ENCODE peak calls at places on chromosomes 4 and X, in ten cellular contexts. One of them, this sample, is unnamed.

GRCh38 chr4:2363056-2363719 is 55.3 kb downstream of the ZFYVE28 start:
- DNase-seq in KBM-7: peak; percentile 5
- DNase-seq in right atrium auricular region: no peak
- DNase-seq in stimulated activated CD4-positive, alpha-beta T cell treated with anti-CD3 and anti-CD28 coated beads, Interleukin-15, amount 100 ng/mL, for 1 hour: no peak
- DNase-seq in HS-27A: no peak
- DNase-seq in fibroblast of lung: no peak
- DNase-seq in activated CD4-positive, alpha-beta T cell treated with anti-CD3 and anti-CD28 coated beads, Interleukin-2, amount 50 U/mL, for 1 hour: no peak
- DNase-seq in CD8-positive, alpha-beta memory T cell: no peak
- DNase-seq in NCI-H1092 treated with DMSO at 0.1 percent for 48 hours: no peak
- DNase-seq in left ventricle myocardium inferior: no peak
- DNase-seq in this sample: no peak

GRCh38 chr4:105520819-105521790 is 31.3 kb upstream of the ARHGEF38 start:
- DNase-seq in NCI-H1092 treated with DMSO at 0.1 percent for 48 hours: peak; percentile 58
- DNase-seq in CD8-positive, alpha-beta memory T cell: no peak
- DNase-seq in activated CD4-positive, alpha-beta T cell treated with anti-CD3 and anti-CD28 coated beads, Interleukin-2, amount 50 U/mL, for 1 hour: no peak
- DNase-seq in HS-27A: peak; percentile 12
- DNase-seq in KBM-7: peak; percentile 72
- DNase-seq in right atrium auricular region: no peak
- DNase-seq in fibroblast of lung: peak; percentile 42
- DNase-seq in left ventricle myocardium inferior: no peak
- DNase-seq in stimulated activated CD4-positive, alpha-beta T cell treated with anti-CD3 and anti-CD28 coated beads, Interleukin-15, amount 100 ng/mL, for 1 hour: no peak
- DNase-seq in this sample: no peak

GRCh38 chr4:16772366-16772850 is 126.0 kb downstream of the LDB2 start:
- DNase-seq in left ventricle myocardium inferior: no peak
- DNase-seq in fibroblast of lung: peak; percentile 54
- DNase-seq in KBM-7: no peak
- DNase-seq in HS-27A: no peak
- DNase-seq in CD8-positive, alpha-beta memory T cell: no peak
- DNase-seq in stimulated activated CD4-positive, alpha-beta T cell treated with anti-CD3 and anti-CD28 coated beads, Interleukin-15, amount 100 ng/mL, for 1 hour: no peak
- DNase-seq in activated CD4-positive, alpha-beta T cell treated with anti-CD3 and anti-CD28 coated beads, Interleukin-2, amount 50 U/mL, for 1 hour: no peak
- DNase-seq in right atrium auricular region: no peak
- DNase-seq in NCI-H1092 treated with DMSO at 0.1 percent for 48 hours: no peak
- DNase-seq in this sample: no peak

GRCh38 chr4:82784615-82785247 is 13.9 kb downstream of the SCD5 start:
- DNase-seq in NCI-H1092 treated with DMSO at 0.1 percent for 48 hours: no peak
- DNase-seq in activated CD4-positive, alpha-beta T cell treated with anti-CD3 and anti-CD28 coated beads, Interleukin-2, amount 50 U/mL, for 1 hour: no peak
- DNase-seq in HS-27A: no peak
- DNase-seq in KBM-7: no peak
- DNase-seq in right atrium auricular region: peak; percentile 42
- DNase-seq in fibroblast of lung: peak; percentile 68
- DNase-seq in left ventricle myocardium inferior: no peak
- DNase-seq in CD8-positive, alpha-beta memory T cell: no peak
- DNase-seq in stimulated activated CD4-positive, alpha-beta T cell treated with anti-CD3 and anti-CD28 coated beads, Interleukin-15, amount 100 ng/mL, for 1 hour: no peak
- DNase-seq in this sample: no peak

GRCh38 chr4:26144526-26145167 is 176.2 kb upstream of the RBPJ start:
- DNase-seq in KBM-7: no peak
- DNase-seq in left ventricle myocardium inferior: no peak
- DNase-seq in fibroblast of lung: peak; percentile 63
- DNase-seq in NCI-H1092 treated with DMSO at 0.1 percent for 48 hours: no peak
- DNase-seq in activated CD4-positive, alpha-beta T cell treated with anti-CD3 and anti-CD28 coated beads, Interleukin-2, amount 50 U/mL, for 1 hour: no peak
- DNase-seq in CD8-positive, alpha-beta memory T cell: no peak
- DNase-seq in right atrium auricular region: no peak
- DNase-seq in HS-27A: peak; percentile 42
- DNase-seq in stimulated activated CD4-positive, alpha-beta T cell treated with anti-CD3 and anti-CD28 coated beads, Interleukin-15, amount 100 ng/mL, for 1 hour: no peak
- DNase-seq in this sample: no peak

GRCh38 chrX:153206425-153207046 is 27.5 kb downstream of the MAGEA1 start:
- DNase-seq in stimulated activated CD4-positive, alpha-beta T cell treated with anti-CD3 and anti-CD28 coated beads, Interleukin-15, amount 100 ng/mL, for 1 hour: no peak
- DNase-seq in left ventricle myocardium inferior: no peak
- DNase-seq in right atrium auricular region: no peak
- DNase-seq in CD8-positive, alpha-beta memory T cell: no peak
- DNase-seq in HS-27A: no peak
- DNase-seq in fibroblast of lung: no peak
- DNase-seq in KBM-7: no peak
- DNase-seq in NCI-H1092 treated with DMSO at 0.1 percent for 48 hours: no peak
- DNase-seq in activated CD4-positive, alpha-beta T cell treated with anti-CD3 and anti-CD28 coated beads, Interleukin-2, amount 50 U/mL, for 1 hour: no peak
- DNase-seq in this sample: no peak

GRCh38 chr4:116500225-116500624 is 585.2 kb downstream of the TRAM1L1 start:
- DNase-seq in left ventricle myocardium inferior: no peak
- DNase-seq in CD8-positive, alpha-beta memory T cell: no peak
- DNase-seq in right atrium auricular region: no peak
- DNase-seq in stimulated activated CD4-positive, alpha-beta T cell treated with anti-CD3 and anti-CD28 coated beads, Interleukin-15, amount 100 ng/mL, for 1 hour: no peak
- DNase-seq in NCI-H1092 treated with DMSO at 0.1 percent for 48 hours: no peak
- DNase-seq in activated CD4-positive, alpha-beta T cell treated with anti-CD3 and anti-CD28 coated beads, Interleukin-2, amount 50 U/mL, for 1 hour: no peak
- DNase-seq in KBM-7: no peak
- DNase-seq in HS-27A: no peak
- DNase-seq in fibroblast of lung: no peak
- DNase-seq in this sample: no peak

GRCh38 chrX:46620505-46620904 is 46.9 kb downstream of the CHST7 start:
- DNase-seq in fibroblast of lung: no peak
- DNase-seq in CD8-positive, alpha-beta memory T cell: no peak
- DNase-seq in stimulated activated CD4-positive, alpha-beta T cell treated with anti-CD3 and anti-CD28 coated beads, Interleukin-15, amount 100 ng/mL, for 1 hour: no peak
- DNase-seq in HS-27A: no peak
- DNase-seq in right atrium auricular region: no peak
- DNase-seq in left ventricle myocardium inferior: no peak
- DNase-seq in NCI-H1092 treated with DMSO at 0.1 percent for 48 hours: no peak
- DNase-seq in KBM-7: peak; percentile 56
- DNase-seq in activated CD4-positive, alpha-beta T cell treated with anti-CD3 and anti-CD28 coated beads, Interleukin-2, amount 50 U/mL, for 1 hour: no peak
- DNase-seq in this sample: no peak

GRCh38 chrX:109199726-109200125 is 282.2 kb downstream of the GUCY2F start:
- DNase-seq in CD8-positive, alpha-beta memory T cell: no peak
- DNase-seq in HS-27A: no peak
- DNase-seq in activated CD4-positive, alpha-beta T cell treated with anti-CD3 and anti-CD28 coated beads, Interleukin-2, amount 50 U/mL, for 1 hour: no peak
- DNase-seq in fibroblast of lung: peak; percentile 25
- DNase-seq in NCI-H1092 treated with DMSO at 0.1 percent for 48 hours: no peak
- DNase-seq in left ventricle myocardium inferior: no peak
- DNase-seq in right atrium auricular region: no peak
- DNase-seq in stimulated activated CD4-positive, alpha-beta T cell treated with anti-CD3 and anti-CD28 coated beads, Interleukin-15, amount 100 ng/mL, for 1 hour: no peak
- DNase-seq in KBM-7: no peak
- DNase-seq in this sample: no peak

GRCh38 chr4:174383783-174384182 is 100.1 kb downstream of the CEP44 start:
- DNase-seq in stimulated activated CD4-positive, alpha-beta T cell treated with anti-CD3 and anti-CD28 coated beads, Interleukin-15, amount 100 ng/mL, for 1 hour: no peak
- DNase-seq in right atrium auricular region: no peak
- DNase-seq in KBM-7: no peak
- DNase-seq in fibroblast of lung: no peak
- DNase-seq in HS-27A: no peak
- DNase-seq in activated CD4-positive, alpha-beta T cell treated with anti-CD3 and anti-CD28 coated beads, Interleukin-2, amount 50 U/mL, for 1 hour: no peak
- DNase-seq in NCI-H1092 treated with DMSO at 0.1 percent for 48 hours: no peak
- DNase-seq in left ventricle myocardium inferior: no peak
- DNase-seq in CD8-positive, alpha-beta memory T cell: no peak
- DNase-seq in this sample: no peak

GRCh38 chr4:26936284-26937065 is 75.8 kb downstream of the STIM2 start:
- DNase-seq in right atrium auricular region: no peak
- DNase-seq in HS-27A: no peak
- DNase-seq in left ventricle myocardium inferior: no peak
- DNase-seq in activated CD4-positive, alpha-beta T cell treated with anti-CD3 and anti-CD28 coated beads, Interleukin-2, amount 50 U/mL, for 1 hour: no peak
- DNase-seq in CD8-positive, alpha-beta memory T cell: no peak
- DNase-seq in NCI-H1092 treated with DMSO at 0.1 percent for 48 hours: no peak
- DNase-seq in KBM-7: peak; percentile 11
- DNase-seq in fibroblast of lung: peak; percentile 56
- DNase-seq in stimulated activated CD4-positive, alpha-beta T cell treated with anti-CD3 and anti-CD28 coated beads, Interleukin-15, amount 100 ng/mL, for 1 hour: no peak
- DNase-seq in this sample: peak; percentile 9

GRCh38 chr4:38531126-38531737 is 132.8 kb upstream of the KLF3 start:
- DNase-seq in activated CD4-positive, alpha-beta T cell treated with anti-CD3 and anti-CD28 coated beads, Interleukin-2, amount 50 U/mL, for 1 hour: no peak
- DNase-seq in stimulated activated CD4-positive, alpha-beta T cell treated with anti-CD3 and anti-CD28 coated beads, Interleukin-15, amount 100 ng/mL, for 1 hour: no peak
- DNase-seq in right atrium auricular region: no peak
- DNase-seq in NCI-H1092 treated with DMSO at 0.1 percent for 48 hours: peak; percentile 18
- DNase-seq in HS-27A: no peak
- DNase-seq in fibroblast of lung: peak; percentile 22
- DNase-seq in left ventricle myocardium inferior: no peak
- DNase-seq in KBM-7: no peak
- DNase-seq in CD8-positive, alpha-beta memory T cell: no peak
- DNase-seq in this sample: no peak

GRCh38 chr4:1006856-1007255 is 4.6 kb upstream of the FGFRL1 start:
- DNase-seq in NCI-H1092 treated with DMSO at 0.1 percent for 48 hours: no peak
- DNase-seq in KBM-7: no peak
- DNase-seq in activated CD4-positive, alpha-beta T cell treated with anti-CD3 and anti-CD28 coated beads, Interleukin-2, amount 50 U/mL, for 1 hour: no peak
- DNase-seq in CD8-positive, alpha-beta memory T cell: no peak
- DNase-seq in stimulated activated CD4-positive, alpha-beta T cell treated with anti-CD3 and anti-CD28 coated beads, Interleukin-15, amount 100 ng/mL, for 1 hour: no peak
- DNase-seq in left ventricle myocardium inferior: no peak
- DNase-seq in fibroblast of lung: no peak
- DNase-seq in HS-27A: no peak
- DNase-seq in right atrium auricular region: no peak
- DNase-seq in this sample: no peak

GRCh38 chrX:50988649-50989048 is 78.1 kb downstream of the BMP15 start:
- DNase-seq in KBM-7: peak; percentile 44
- DNase-seq in right atrium auricular region: no peak
- DNase-seq in NCI-H1092 treated with DMSO at 0.1 percent for 48 hours: peak; percentile 4
- DNase-seq in left ventricle myocardium inferior: no peak
- DNase-seq in fibroblast of lung: peak; percentile 10
- DNase-seq in activated CD4-positive, alpha-beta T cell treated with anti-CD3 and anti-CD28 coated beads, Interleukin-2, amount 50 U/mL, for 1 hour: no peak
- DNase-seq in CD8-positive, alpha-beta memory T cell: no peak
- DNase-seq in stimulated activated CD4-positive, alpha-beta T cell treated with anti-CD3 and anti-CD28 coated beads, Interleukin-15, amount 100 ng/mL, for 1 hour: no peak
- DNase-seq in HS-27A: no peak
- DNase-seq in this sample: no peak

GRCh38 chr4:2243682-2244380 is 1.9 kb upstream of the HAUS3 start:
- DNase-seq in CD8-positive, alpha-beta memory T cell: no peak
- DNase-seq in HS-27A: no peak
- DNase-seq in left ventricle myocardium inferior: peak; percentile 50
- DNase-seq in fibroblast of lung: peak; percentile 29
- DNase-seq in activated CD4-positive, alpha-beta T cell treated with anti-CD3 and anti-CD28 coated beads, Interleukin-2, amount 50 U/mL, for 1 hour: no peak
- DNase-seq in right atrium auricular region: peak; percentile 61
- DNase-seq in NCI-H1092 treated with DMSO at 0.1 percent for 48 hours: peak; percentile 61
- DNase-seq in stimulated activated CD4-positive, alpha-beta T cell treated with anti-CD3 and anti-CD28 coated beads, Interleukin-15, amount 100 ng/mL, for 1 hour: no peak
- DNase-seq in KBM-7: peak; percentile 80
- DNase-seq in this sample: no peak

GRCh38 chrX:49977319-49978090 is 55.1 kb downstream of the CLCN5 start:
- DNase-seq in fibroblast of lung: no peak
- DNase-seq in left ventricle myocardium inferior: no peak
- DNase-seq in stimulated activated CD4-positive, alpha-beta T cell treated with anti-CD3 and anti-CD28 coated beads, Interleukin-15, amount 100 ng/mL, for 1 hour: no peak
- DNase-seq in CD8-positive, alpha-beta memory T cell: no peak
- DNase-seq in NCI-H1092 treated with DMSO at 0.1 percent for 48 hours: peak; percentile 72
- DNase-seq in HS-27A: no peak
- DNase-seq in activated CD4-positive, alpha-beta T cell treated with anti-CD3 and anti-CD28 coated beads, Interleukin-2, amount 50 U/mL, for 1 hour: no peak
- DNase-seq in KBM-7: no peak
- DNase-seq in right atrium auricular region: no peak
- DNase-seq in this sample: no peak

GRCh38 chrX:103356897-103357296 is 591 bp downstream of the TCEAL9 start:
- DNase-seq in right atrium auricular region: no peak
- DNase-seq in stimulated activated CD4-positive, alpha-beta T cell treated with anti-CD3 and anti-CD28 coated beads, Interleukin-15, amount 100 ng/mL, for 1 hour: no peak
- DNase-seq in HS-27A: no peak
- DNase-seq in fibroblast of lung: no peak
- DNase-seq in activated CD4-positive, alpha-beta T cell treated with anti-CD3 and anti-CD28 coated beads, Interleukin-2, amount 50 U/mL, for 1 hour: no peak
- DNase-seq in CD8-positive, alpha-beta memory T cell: no peak
- DNase-seq in left ventricle myocardium inferior: peak; percentile 33
- DNase-seq in NCI-H1092 treated with DMSO at 0.1 percent for 48 hours: no peak
- DNase-seq in KBM-7: no peak
- DNase-seq in this sample: no peak

GRCh38 chr4:4456816-4457578 is 70.1 kb downstream of the NSG1 start:
- DNase-seq in CD8-positive, alpha-beta memory T cell: no peak
- DNase-seq in KBM-7: no peak
- DNase-seq in activated CD4-positive, alpha-beta T cell treated with anti-CD3 and anti-CD28 coated beads, Interleukin-2, amount 50 U/mL, for 1 hour: no peak
- DNase-seq in NCI-H1092 treated with DMSO at 0.1 percent for 48 hours: no peak
- DNase-seq in left ventricle myocardium inferior: no peak
- DNase-seq in HS-27A: no peak
- DNase-seq in right atrium auricular region: no peak
- DNase-seq in fibroblast of lung: no peak
- DNase-seq in stimulated activated CD4-positive, alpha-beta T cell treated with anti-CD3 and anti-CD28 coated beads, Interleukin-15, amount 100 ng/mL, for 1 hour: no peak
- DNase-seq in this sample: no peak

GRCh38 chrX:19879742-19880378 is 7.5 kb downstream of the SH3KBP1 start:
- DNase-seq in HS-27A: no peak
- DNase-seq in activated CD4-positive, alpha-beta T cell treated with anti-CD3 and anti-CD28 coated beads, Interleukin-2, amount 50 U/mL, for 1 hour: no peak
- DNase-seq in fibroblast of lung: no peak
- DNase-seq in left ventricle myocardium inferior: no peak
- DNase-seq in right atrium auricular region: no peak
- DNase-seq in KBM-7: peak; percentile 51
- DNase-seq in stimulated activated CD4-positive, alpha-beta T cell treated with anti-CD3 and anti-CD28 coated beads, Interleukin-15, amount 100 ng/mL, for 1 hour: no peak
- DNase-seq in NCI-H1092 treated with DMSO at 0.1 percent for 48 hours: no peak
- DNase-seq in CD8-positive, alpha-beta memory T cell: no peak
- DNase-seq in this sample: no peak

GRCh38 chr4:155079866-155080265 is 128.6 kb upstream of the NPY2R start:
- DNase-seq in fibroblast of lung: peak; percentile 51
- DNase-seq in activated CD4-positive, alpha-beta T cell treated with anti-CD3 and anti-CD28 coated beads, Interleukin-2, amount 50 U/mL, for 1 hour: no peak
- DNase-seq in KBM-7: no peak
- DNase-seq in right atrium auricular region: no peak
- DNase-seq in CD8-positive, alpha-beta memory T cell: no peak
- DNase-seq in HS-27A: no peak
- DNase-seq in NCI-H1092 treated with DMSO at 0.1 percent for 48 hours: no peak
- DNase-seq in stimulated activated CD4-positive, alpha-beta T cell treated with anti-CD3 and anti-CD28 coated beads, Interleukin-15, amount 100 ng/mL, for 1 hour: no peak
- DNase-seq in left ventricle myocardium inferior: no peak
- DNase-seq in this sample: no peak

GRCh38 chrX:65677954-65678469 is 10.6 kb downstream of the MSN start:
- DNase-seq in right atrium auricular region: peak; percentile 71
- DNase-seq in KBM-7: no peak
- DNase-seq in activated CD4-positive, alpha-beta T cell treated with anti-CD3 and anti-CD28 coated beads, Interleukin-2, amount 50 U/mL, for 1 hour: no peak
- DNase-seq in stimulated activated CD4-positive, alpha-beta T cell treated with anti-CD3 and anti-CD28 coated beads, Interleukin-15, amount 100 ng/mL, for 1 hour: no peak
- DNase-seq in HS-27A: peak; percentile 75
- DNase-seq in CD8-positive, alpha-beta memory T cell: no peak
- DNase-seq in fibroblast of lung: peak; percentile 92
- DNase-seq in NCI-H1092 treated with DMSO at 0.1 percent for 48 hours: no peak
- DNase-seq in left ventricle myocardium inferior: no peak
- DNase-seq in this sample: no peak

GRCh38 chr4:83542225-83542624 is 6.3 kb downstream of the GPAT3 start:
- DNase-seq in HS-27A: no peak
- DNase-seq in KBM-7: no peak
- DNase-seq in NCI-H1092 treated with DMSO at 0.1 percent for 48 hours: no peak
- DNase-seq in stimulated activated CD4-positive, alpha-beta T cell treated with anti-CD3 and anti-CD28 coated beads, Interleukin-15, amount 100 ng/mL, for 1 hour: no peak
- DNase-seq in activated CD4-positive, alpha-beta T cell treated with anti-CD3 and anti-CD28 coated beads, Interleukin-2, amount 50 U/mL, for 1 hour: no peak
- DNase-seq in right atrium auricular region: no peak
- DNase-seq in CD8-positive, alpha-beta memory T cell: no peak
- DNase-seq in left ventricle myocardium inferior: no peak
- DNase-seq in fibroblast of lung: no peak
- DNase-seq in this sample: no peak

GRCh38 chr4:177554966-177555574 is 112.8 kb upstream of the AGA start:
- DNase-seq in right atrium auricular region: no peak
- DNase-seq in NCI-H1092 treated with DMSO at 0.1 percent for 48 hours: peak; percentile 1
- DNase-seq in fibroblast of lung: peak; percentile 27
- DNase-seq in CD8-positive, alpha-beta memory T cell: no peak
- DNase-seq in stimulated activated CD4-positive, alpha-beta T cell treated with anti-CD3 and anti-CD28 coated beads, Interleukin-15, amount 100 ng/mL, for 1 hour: no peak
- DNase-seq in HS-27A: no peak
- DNase-seq in KBM-7: peak; percentile 42
- DNase-seq in activated CD4-positive, alpha-beta T cell treated with anti-CD3 and anti-CD28 coated beads, Interleukin-2, amount 50 U/mL, for 1 hour: no peak
- DNase-seq in left ventricle myocardium inferior: no peak
- DNase-seq in this sample: no peak

GRCh38 chrX:15579778-15580747 is 20.7 kb downstream of the ACE2 start:
- DNase-seq in KBM-7: no peak
- DNase-seq in fibroblast of lung: peak; percentile 74
- DNase-seq in activated CD4-positive, alpha-beta T cell treated with anti-CD3 and anti-CD28 coated beads, Interleukin-2, amount 50 U/mL, for 1 hour: no peak
- DNase-seq in NCI-H1092 treated with DMSO at 0.1 percent for 48 hours: no peak
- DNase-seq in stimulated activated CD4-positive, alpha-beta T cell treated with anti-CD3 and anti-CD28 coated beads, Interleukin-15, amount 100 ng/mL, for 1 hour: no peak
- DNase-seq in CD8-positive, alpha-beta memory T cell: no peak
- DNase-seq in left ventricle myocardium inferior: peak; percentile 41
- DNase-seq in HS-27A: no peak
- DNase-seq in right atrium auricular region: no peak
- DNase-seq in this sample: no peak

GRCh38 chrX:132651411-132652086 is 162.7 kb upstream of the MBNL3 start:
- DNase-seq in fibroblast of lung: peak; percentile 32
- DNase-seq in activated CD4-positive, alpha-beta T cell treated with anti-CD3 and anti-CD28 coated beads, Interleukin-2, amount 50 U/mL, for 1 hour: no peak
- DNase-seq in right atrium auricular region: no peak
- DNase-seq in HS-27A: no peak
- DNase-seq in left ventricle myocardium inferior: no peak
- DNase-seq in stimulated activated CD4-positive, alpha-beta T cell treated with anti-CD3 and anti-CD28 coated beads, Interleukin-15, amount 100 ng/mL, for 1 hour: no peak
- DNase-seq in KBM-7: no peak
- DNase-seq in NCI-H1092 treated with DMSO at 0.1 percent for 48 hours: no peak
- DNase-seq in CD8-positive, alpha-beta memory T cell: no peak
- DNase-seq in this sample: no peak

GRCh38 chrX:135707880-135708279 is 5.6 kb upstream of the CT45A1 start:
- DNase-seq in HS-27A: no peak
- DNase-seq in activated CD4-positive, alpha-beta T cell treated with anti-CD3 and anti-CD28 coated beads, Interleukin-2, amount 50 U/mL, for 1 hour: peak; percentile 8
- DNase-seq in KBM-7: peak; percentile 58
- DNase-seq in right atrium auricular region: no peak
- DNase-seq in stimulated activated CD4-positive, alpha-beta T cell treated with anti-CD3 and anti-CD28 coated beads, Interleukin-15, amount 100 ng/mL, for 1 hour: no peak
- DNase-seq in fibroblast of lung: no peak
- DNase-seq in left ventricle myocardium inferior: no peak
- DNase-seq in CD8-positive, alpha-beta memory T cell: no peak
- DNase-seq in NCI-H1092 treated with DMSO at 0.1 percent for 48 hours: no peak
- DNase-seq in this sample: no peak

GRCh38 chr4:103718993-103719319 is 829 bp downstream of the TACR3 start:
- DNase-seq in right atrium auricular region: no peak
- DNase-seq in fibroblast of lung: no peak
- DNase-seq in HS-27A: no peak
- DNase-seq in activated CD4-positive, alpha-beta T cell treated with anti-CD3 and anti-CD28 coated beads, Interleukin-2, amount 50 U/mL, for 1 hour: no peak
- DNase-seq in CD8-positive, alpha-beta memory T cell: no peak
- DNase-seq in stimulated activated CD4-positive, alpha-beta T cell treated with anti-CD3 and anti-CD28 coated beads, Interleukin-15, amount 100 ng/mL, for 1 hour: no peak
- DNase-seq in KBM-7: no peak
- DNase-seq in NCI-H1092 treated with DMSO at 0.1 percent for 48 hours: no peak
- DNase-seq in left ventricle myocardium inferior: no peak
- DNase-seq in this sample: no peak

GRCh38 chr4:184039963-184040383 is 134.9 kb downstream of the STOX2 start:
- DNase-seq in KBM-7: no peak
- DNase-seq in activated CD4-positive, alpha-beta T cell treated with anti-CD3 and anti-CD28 coated beads, Interleukin-2, amount 50 U/mL, for 1 hour: no peak
- DNase-seq in left ventricle myocardium inferior: no peak
- DNase-seq in right atrium auricular region: no peak
- DNase-seq in fibroblast of lung: no peak
- DNase-seq in HS-27A: no peak
- DNase-seq in NCI-H1092 treated with DMSO at 0.1 percent for 48 hours: no peak
- DNase-seq in CD8-positive, alpha-beta memory T cell: no peak
- DNase-seq in stimulated activated CD4-positive, alpha-beta T cell treated with anti-CD3 and anti-CD28 coated beads, Interleukin-15, amount 100 ng/mL, for 1 hour: no peak
- DNase-seq in this sample: no peak